ENCODE peak calls at places on chromosomes 4 and X, in ten cellular contexts. M is GM04504, O is AG08396, R is pons, D is EL, F is tibial artery, C is lung, X is activated B cell treated with CpG ODN at 0.5 μM for 24 hours, J is nucleus accumbens, Z is T-helper 2 cell. E is an unnamed sample.

GRCh38 chr4:86441175-86441960 is 81.5 kb upstream of the MAPK10 start:
- DNase-seq in F (no peak), M (no peak), X (no peak), Z (no peak), C (no peak), J (no peak), O (no peak), D (peak), R (peak), E (no peak)

GRCh38 chr4:169254546-169254983 is 16.2 kb downstream of the SH3RF1 start:
- DNase-seq in Z (no peak), R (no peak), O (peak), D (peak), F (peak), X (no peak), J (no peak), M (peak), C (peak), E (no peak)

GRCh38 chr4:116489739-116490138 is 595.6 kb downstream of the TRAM1L1 start:
- DNase-seq in J (no peak), M (no peak), F (no peak), Z (no peak), X (no peak), O (no peak), R (no peak), D (no peak), C (no peak), E (no peak)

GRCh38 chr4:53963786-53964185 is 100.6 kb downstream of the CHIC2 start:
- DNase-seq in O (no peak), C (no peak), F (no peak), Z (no peak), M (no peak), X (no peak), D (no peak), J (no peak), R (no peak), E (no peak)

GRCh38 chrX:109782994-109783711 is 50.1 kb upstream of the ACSL4 start:
- DNase-seq in X (no peak), M (no peak), R (no peak), O (no peak), J (no peak), F (no peak), C (no peak), D (peak), Z (peak), E (no peak)

GRCh38 chr4:37002625-37003024 is 241.9 kb upstream of the NWD2 start:
- DNase-seq in Z (no peak), R (no peak), O (no peak), X (no peak), D (no peak), F (no peak), M (no peak), J (no peak), C (no peak), E (no peak)

GRCh38 chrX:11103006-11103405 is 8.1 kb upstream of the HCCS start:
- DNase-seq in C (no peak), J (no peak), M (no peak), X (no peak), O (no peak), D (no peak), Z (peak), R (no peak), F (no peak), E (no peak)

GRCh38 chrX:46582964-46583363 is 9.4 kb downstream of the CHST7 start:
- DNase-seq in O (peak), R (peak), J (no peak), Z (no peak), C (no peak), D (peak), M (peak), F (no peak), X (no peak), E (no peak)

GRCh38 chr4:54855221-54855854 is 197.6 kb downstream of the KIT start:
- DNase-seq in Z (no peak), R (no peak), J (no peak), D (no peak), M (no peak), F (no peak), O (no peak), C (no peak), X (no peak), E (no peak)

GRCh38 chrX:65587616-65588526 is 53.3 kb upstream of the LAS1L start:
- DNase-seq in F (peak), R (peak), J (no peak), M (no peak), Z (no peak), C (peak), X (no peak), O (peak), D (peak), E (no peak)

GRCh38 chr4:27305246-27305645 is 444.6 kb downstream of the STIM2 start:
- DNase-seq in O (no peak), J (no peak), D (no peak), C (no peak), X (no peak), Z (no peak), R (no peak), F (no peak), M (no peak), E (no peak)

GRCh38 chr4:121358473-121358872 is 22.3 kb downstream of the QRFPR start:
- DNase-seq in D (peak), J (no peak), O (no peak), C (no peak), R (no peak), X (no peak), M (peak), Z (no peak), F (no peak), E (no peak)

GRCh38 chrX:97479491-97479890 is 595.8 kb downstream of the RPA4 start:
- DNase-seq in X (no peak), Z (no peak), J (no peak), R (no peak), D (no peak), F (no peak), C (no peak), M (no peak), O (no peak), E (no peak)

GRCh38 chrX:30957753-30958152 is 68.7 kb upstream of the TAB3 start:
- DNase-seq in J (no peak), F (no peak), D (peak), X (no peak), M (peak), R (no peak), C (no peak), O (peak), Z (no peak), E (no peak)

GRCh38 chr4:89420507-89420906 is 112.9 kb upstream of the GPRIN3 start:
- DNase-seq in M (no peak), J (no peak), X (no peak), R (no peak), O (no peak), Z (no peak), F (no peak), C (no peak), D (no peak), E (no peak)

GRCh38 chr4:45716093-45716492 is 407.8 kb downstream of the GABRG1 start:
- DNase-seq in Z (no peak), X (no peak), D (no peak), M (no peak), C (no peak), O (no peak), J (no peak), F (no peak), R (no peak), E (no peak)

E was measured in CD8-positive, alpha-beta memory T cell.